ENCODE peak calls at places on chromosomes 12 and 14, in four cellular contexts. H is K562, E is H1, P is GM12878. Y is an unnamed sample.

GRCh38 chr12:67068773-67069450 is 200.2 kb upstream of the CAND1 start:
- DNase-seq in E (peak), P (no peak), H (peak), Y (peak)

GRCh38 chr12:95224202-95225170 is 6.9 kb downstream of the VEZT start:
- DNase-seq in P (no peak), H (no peak), E (no peak), Y (no peak)

GRCh38 chr12:23771230-23771949 is 178.1 kb downstream of the SOX5 start:
- DNase-seq in H (no peak), P (no peak), E (no peak), Y (peak)

GRCh38 chr14:52802597-52802996 is 11.2 kb upstream of the GNPNAT1 start:
- DNase-seq in E (no peak), P (no peak), H (no peak), Y (no peak)

GRCh38 chr14:38203929-38204716 is 3.6 kb upstream of the SSTR1 start:
- DNase-seq in E (no peak), H (no peak), P (no peak), Y (no peak)

GRCh38 chr14:45949479-45949878 is 696.5 kb upstream of the MIS18BP1 start:
- DNase-seq in E (no peak), P (no peak), H (no peak), Y (no peak)

GRCh38 chr14:94406910-94407309 is 18.5 kb upstream of the SERPINA1 start:
- DNase-seq in P (no peak), E (no peak), H (no peak), Y (no peak)

GRCh38 chr12:19190292-19191031 is 60.9 kb downstream of the PLEKHA5 start:
- DNase-seq in P (no peak), E (no peak), H (no peak), Y (no peak)

GRCh38 chr12:122505419-122506051 is 4.8 kb upstream of the ZCCHC8 start:
- DNase-seq in H (no peak), E (no peak), P (no peak), Y (no peak)

GRCh38 chr12:94725375-94726168 is 75.2 kb upstream of the TMCC3 start:
- DNase-seq in E (no peak), P (no peak), H (peak), Y (peak)

GRCh38 chr12:53224268-53224896 is 7.6 kb downstream of the RARG start:
- DNase-seq in H (peak), P (no peak), E (no peak), Y (peak)

GRCh38 chr14:100080206-100080605 is 15.0 kb downstream of the EVL start:
- DNase-seq in E (no peak), P (no peak), H (no peak), Y (no peak)

GRCh38 chr14:100078216-100078780 is 13.1 kb downstream of the EVL start:
- DNase-seq in E (no peak), H (no peak), P (no peak), Y (no peak)

GRCh38 chr14:100079606-100080005 is 14.4 kb downstream of the EVL start:
- DNase-seq in H (no peak), P (no peak), E (no peak), Y (no peak)

GRCh38 chr14:100077441-100077840 is 12.2 kb downstream of the EVL start:
- DNase-seq in P (no peak), H (no peak), E (no peak), Y (no peak)

GRCh38 chr14:100078997-100079561 is 13.9 kb downstream of the EVL start:
- DNase-seq in H (peak), E (peak), P (no peak), Y (no peak)
- TF ChIP-seq CTCF in H (no peak), E (peak), P (no peak), Y (no peak)

DNA sequence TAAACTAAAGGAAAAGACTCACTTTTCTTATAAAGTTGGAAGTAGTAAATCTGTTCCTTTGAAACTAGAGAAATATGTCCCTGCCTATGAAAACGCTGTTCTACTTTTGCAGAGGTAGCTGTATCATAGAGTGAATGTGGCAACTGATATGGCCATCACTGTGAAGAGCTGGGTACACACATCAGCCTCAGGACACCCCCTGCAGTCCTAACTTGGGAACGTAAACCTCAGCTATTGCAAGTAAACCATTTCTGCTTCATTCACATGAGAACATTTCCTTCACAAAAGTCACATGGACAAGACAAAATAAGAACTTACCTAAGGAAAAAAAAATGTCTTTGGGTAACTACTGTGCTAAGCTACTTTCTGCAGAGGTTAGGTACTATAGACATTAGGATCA is 233.3 kb upstream of the PPFIA2 start:
- DNase-seq in P (no peak), H (no peak), E (peak), Y (no peak)
- TF ChIP-seq HDAC6 in P (no peak), H (no peak), E (no peak), Y (no peak)

GRCh38 chr14:54709444-54709843 is 142.5 kb downstream of the SAMD4A start:
- DNase-seq in P (peak), H (no peak), E (no peak), Y (no peak)
- TF ChIP-seq RAD21 in P (no peak), H (no peak), E (no peak), Y (no peak)

GRCh38 chr14:75460402-75460801 is 32.6 kb downstream of the JDP2 start:
- DNase-seq in P (no peak), H (no peak), E (no peak), Y (no peak)

GRCh38 chr14:75457648-75458165 is 29.9 kb downstream of the JDP2 start:
- DNase-seq in P (no peak), H (no peak), E (no peak), Y (no peak)

GRCh38 chr14:75459791-75460190 is 32.0 kb downstream of the JDP2 start:
- DNase-seq in P (no peak), H (no peak), E (no peak), Y (no peak)

GRCh38 chr14:75458305-75458704 is 30.5 kb downstream of the JDP2 start:
- DNase-seq in P (no peak), H (no peak), E (no peak), Y (no peak)

DNA sequence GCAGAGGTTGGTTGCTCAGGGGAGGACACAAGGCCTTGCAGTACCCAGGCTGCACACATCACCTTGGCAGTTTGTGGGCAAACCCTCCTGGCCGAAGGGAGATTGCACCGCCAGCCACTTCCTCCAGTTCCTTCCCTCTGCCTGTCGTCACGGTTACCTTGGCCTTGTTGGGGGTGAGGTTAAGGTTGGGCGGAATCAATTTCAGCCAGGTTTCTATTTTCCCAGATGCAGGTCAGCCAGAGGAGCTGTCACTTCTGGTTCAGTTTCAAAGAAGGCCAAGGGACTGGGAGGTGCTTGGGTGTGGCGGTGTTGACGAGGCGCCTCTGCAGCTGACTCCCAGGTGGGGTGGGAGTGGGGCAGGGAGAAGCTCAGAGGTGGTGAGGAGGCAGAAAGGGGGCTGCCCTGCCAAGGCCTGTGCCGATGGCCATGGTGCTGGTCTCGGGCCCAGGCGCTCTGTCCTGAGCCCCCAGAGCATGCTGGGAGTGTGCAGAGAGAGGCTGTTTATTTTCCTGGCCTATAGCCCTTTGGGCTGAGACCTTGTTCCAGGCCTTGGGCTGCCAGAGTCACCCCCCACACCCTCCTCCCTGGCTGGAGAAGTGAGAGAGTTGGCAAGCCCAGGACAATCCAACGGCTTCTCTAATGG is 31.4 kb downstream of the JDP2 start:
- DNase-seq in H (no peak), P (no peak), E (no peak), Y (no peak)
- TF ChIP-seq CTCF in H (no peak), P (no peak), E (no peak), Y (no peak)

GRCh38 chr14:103616635-103617300 is 12.2 kb upstream of the KLC1 start:
- DNase-seq in H (no peak), E (no peak), P (no peak), Y (no peak)

GRCh38 chr14:103623308-103623707 is 5.7 kb upstream of the KLC1 start:
- DNase-seq in H (no peak), P (no peak), E (no peak), Y (no peak)

GRCh38 chr14:103623883-103624482 is 5.0 kb upstream of the KLC1 start:
- DNase-seq in E (no peak), P (no peak), H (no peak), Y (no peak)

GRCh38 chr14:103621860-103622259 is 7.2 kb upstream of the KLC1 start:
- DNase-seq in P (no peak), H (no peak), E (no peak), Y (no peak)

GRCh38 chr14:103618999-103619398 is 10.0 kb upstream of the KLC1 start:
- DNase-seq in E (no peak), P (no peak), H (no peak), Y (no peak)
- TF ChIP-seq HDAC6 in E (no peak), P (no peak), H (no peak), Y (no peak)

GRCh38 chr12:29176951-29177350 is 27.9 kb downstream of the FAR2 start:
- DNase-seq in H (no peak), E (no peak), P (no peak), Y (no peak)
- TF ChIP-seq RAD21 in H (no peak), E (no peak), P (no peak), Y (no peak)

DNA sequence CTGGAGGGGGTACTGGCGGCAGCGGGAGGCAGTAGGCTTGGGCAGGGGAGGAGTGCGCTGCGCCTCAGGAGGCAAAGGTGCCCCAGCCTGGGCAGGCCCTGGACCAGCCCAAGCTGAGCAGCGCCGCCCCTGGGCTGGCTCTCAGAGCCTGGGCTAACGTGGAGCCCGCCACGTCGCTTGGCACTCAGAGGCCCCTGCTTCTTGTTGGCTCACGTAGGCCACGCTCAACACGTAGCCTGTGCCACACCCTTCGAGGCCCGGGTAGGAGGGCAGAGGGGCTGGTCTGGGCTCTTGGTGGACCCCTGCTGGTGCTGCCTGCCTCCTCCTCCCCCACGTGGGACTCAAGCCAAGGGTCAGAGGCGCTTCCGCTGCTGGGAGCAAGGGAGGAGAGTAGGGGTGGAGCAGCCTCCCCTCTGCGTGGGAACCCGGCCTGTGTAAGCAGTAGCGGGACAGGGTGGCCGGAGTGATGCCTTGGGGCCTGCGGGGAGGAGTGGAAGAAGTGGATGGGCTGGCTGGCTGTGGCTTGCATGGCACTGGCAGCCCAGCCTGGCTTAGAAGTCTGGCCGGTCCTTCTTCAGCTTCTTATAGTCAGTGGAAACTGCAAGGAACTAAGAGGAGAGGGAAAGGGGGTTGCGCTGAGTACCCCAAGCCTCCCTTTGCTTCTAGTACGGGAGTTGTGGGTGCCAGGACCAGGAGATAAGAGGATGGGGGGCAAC is 5.7 kb downstream of the SHMT2 start:
- DNase-seq in H (peak), P (no peak), E (no peak), Y (peak)
- TF ChIP-seq CTCF in H (no peak), P (no peak), E (no peak), Y (peak)